ENCODE peak calls at places on chromosomes 4 and X, in six cellular contexts. One of them, this sample, is unnamed.

GRCh38 chrX:39850630-39851152 is 247.1 kb downstream of the BCOR start:
- DNase-seq in fibroblast of mammary gland: peak; percentile 62
- DNase-seq in AG10803: peak; percentile 55
- DNase-seq in heart right ventricle: no peak
- DNase-seq in astrocyte of the spinal cord: peak; percentile 54
- DNase-seq in uterus: no peak
- DNase-seq in this sample: no peak

GRCh38 chr4:147340547-147341225 is 140.2 kb upstream of the EDNRA start:
- DNase-seq in fibroblast of mammary gland: peak; percentile 75
- DNase-seq in AG10803: peak; percentile 42
- DNase-seq in heart right ventricle: no peak
- DNase-seq in astrocyte of the spinal cord: peak; percentile 81
- DNase-seq in uterus: no peak
- DNase-seq in this sample: no peak

GRCh38 chr4:146791439-146791838 is 152.7 kb downstream of the POU4F2 start:
- DNase-seq in fibroblast of mammary gland: no peak
- DNase-seq in AG10803: no peak
- DNase-seq in heart right ventricle: no peak
- DNase-seq in astrocyte of the spinal cord: no peak
- DNase-seq in uterus: no peak
- DNase-seq in this sample: no peak

GRCh38 chr4:99205104-99205979 is 13.7 kb downstream of the ADH6 start:
- DNase-seq in fibroblast of mammary gland: peak; percentile 86
- DNase-seq in AG10803: peak; percentile 78
- DNase-seq in heart right ventricle: no peak
- DNase-seq in astrocyte of the spinal cord: peak; percentile 36
- DNase-seq in uterus: peak; percentile 29
- DNase-seq in this sample: no peak

GRCh38 chrX:17441965-17442364 is 67.0 kb downstream of the NHS start:
- DNase-seq in fibroblast of mammary gland: peak; percentile 78
- DNase-seq in AG10803: peak; percentile 48
- DNase-seq in heart right ventricle: no peak
- DNase-seq in astrocyte of the spinal cord: peak; percentile 22
- DNase-seq in uterus: no peak
- DNase-seq in this sample: no peak

GRCh38 chrX:154039577-154039976 is 19.9 kb upstream of the IRAK1 start:
- DNase-seq in fibroblast of mammary gland: no peak
- DNase-seq in AG10803: no peak
- DNase-seq in heart right ventricle: no peak
- DNase-seq in astrocyte of the spinal cord: no peak
- DNase-seq in uterus: no peak
- DNase-seq in this sample: no peak

GRCh38 chr4:15457401-15458201 is 12.1 kb upstream of the CC2D2A start:
- DNase-seq in fibroblast of mammary gland: peak; percentile 71
- DNase-seq in AG10803: peak; percentile 76
- DNase-seq in heart right ventricle: no peak
- DNase-seq in astrocyte of the spinal cord: peak; percentile 79
- DNase-seq in uterus: no peak
- DNase-seq in this sample: no peak

GRCh38 chr4:18666322-18666721 is 644.8 kb upstream of the LCORL start:
- DNase-seq in fibroblast of mammary gland: no peak
- DNase-seq in AG10803: no peak
- DNase-seq in heart right ventricle: no peak
- DNase-seq in astrocyte of the spinal cord: no peak
- DNase-seq in uterus: no peak
- DNase-seq in this sample: no peak

GRCh38 chr4:139825523-139826014 is 159.9 kb downstream of the MGST2 start:
- DNase-seq in fibroblast of mammary gland: no peak
- DNase-seq in AG10803: no peak
- DNase-seq in heart right ventricle: no peak
- DNase-seq in astrocyte of the spinal cord: no peak
- DNase-seq in uterus: no peak
- DNase-seq in this sample: no peak

GRCh38 chr4:102722740-102723139 is 38.0 kb downstream of the MANBA start:
- DNase-seq in fibroblast of mammary gland: no peak
- DNase-seq in AG10803: no peak
- DNase-seq in heart right ventricle: no peak
- DNase-seq in astrocyte of the spinal cord: no peak
- DNase-seq in uterus: no peak
- DNase-seq in this sample: no peak

GRCh38 chr4:11428161-11428700 is 463 bp downstream of the HS3ST1 start:
- DNase-seq in fibroblast of mammary gland: no peak
- DNase-seq in AG10803: no peak
- DNase-seq in heart right ventricle: no peak
- DNase-seq in astrocyte of the spinal cord: peak; percentile 6
- DNase-seq in uterus: no peak
- DNase-seq in this sample: no peak

GRCh38 chr4:88244821-88245579 is 39.4 kb downstream of the PPM1K start:
- DNase-seq in fibroblast of mammary gland: no peak
- DNase-seq in AG10803: no peak
- DNase-seq in heart right ventricle: peak; percentile 20
- DNase-seq in astrocyte of the spinal cord: no peak
- DNase-seq in uterus: no peak
- DNase-seq in this sample: no peak

GRCh38 chrX:24153175-24153795 is 3.8 kb downstream of the ZFX start:
- DNase-seq in fibroblast of mammary gland: peak; percentile 57
- DNase-seq in AG10803: no peak
- DNase-seq in heart right ventricle: no peak
- DNase-seq in astrocyte of the spinal cord: no peak
- DNase-seq in uterus: no peak
- DNase-seq in this sample: no peak

GRCh38 chrX:20523626-20524312 is 257.1 kb upstream of the RPS6KA3 start:
- DNase-seq in fibroblast of mammary gland: no peak
- DNase-seq in AG10803: no peak
- DNase-seq in heart right ventricle: no peak
- DNase-seq in astrocyte of the spinal cord: no peak
- DNase-seq in uterus: no peak
- DNase-seq in this sample: no peak

GRCh38 chrX:110284159-110284558 is 33.7 kb downstream of the AMMECR1 start:
- DNase-seq in fibroblast of mammary gland: peak; percentile 81
- DNase-seq in AG10803: peak; percentile 92
- DNase-seq in heart right ventricle: no peak
- DNase-seq in astrocyte of the spinal cord: peak; percentile 85
- DNase-seq in uterus: no peak
- DNase-seq in this sample: no peak

GRCh38 chrX:151153086-151153485 is 23.3 kb upstream of the GPR50 start:
- DNase-seq in fibroblast of mammary gland: peak; percentile 42
- DNase-seq in AG10803: peak; percentile 12
- DNase-seq in heart right ventricle: no peak
- DNase-seq in astrocyte of the spinal cord: peak; percentile 24
- DNase-seq in uterus: no peak
- DNase-seq in this sample: no peak

GRCh38 chrX:40145670-40146470 is 48.1 kb upstream of the BCOR start:
- DNase-seq in fibroblast of mammary gland: no peak
- DNase-seq in AG10803: no peak
- DNase-seq in heart right ventricle: no peak
- DNase-seq in astrocyte of the spinal cord: no peak
- DNase-seq in uterus: no peak
- DNase-seq in this sample: no peak

GRCh38 chr4:186904104-186904503 is 180.4 kb upstream of the FAT1 start:
- DNase-seq in fibroblast of mammary gland: peak; percentile 92
- DNase-seq in AG10803: peak; percentile 88
- DNase-seq in heart right ventricle: no peak
- DNase-seq in astrocyte of the spinal cord: peak; percentile 78
- DNase-seq in uterus: no peak
- DNase-seq in this sample: no peak

GRCh38 chrX:155874571-155875244 is 6.4 kb upstream of the VAMP7 start:
- DNase-seq in fibroblast of mammary gland: no peak
- DNase-seq in AG10803: peak; percentile 5
- DNase-seq in heart right ventricle: no peak
- DNase-seq in astrocyte of the spinal cord: no peak
- DNase-seq in uterus: no peak
- DNase-seq in this sample: peak; percentile 33

GRCh38 chr4:163344147-163345050 is 707 bp downstream of the NPY5R start:
- DNase-seq in fibroblast of mammary gland: no peak
- DNase-seq in AG10803: no peak
- DNase-seq in heart right ventricle: peak; percentile 20
- DNase-seq in astrocyte of the spinal cord: peak; percentile 10
- DNase-seq in uterus: peak; percentile 14
- DNase-seq in this sample: peak; percentile 76
- H3K4me3 ChIP-seq in fibroblast of mammary gland: no peak overlapping the region
- H3K4me3 ChIP-seq in AG10803: no peak overlapping the region
- H3K4me3 ChIP-seq in heart right ventricle: peak overlapping the region; percentile 51
- H3K4me3 ChIP-seq in astrocyte of the spinal cord: peak overlapping the region; percentile 38
- H3K4me3 ChIP-seq in uterus: peak overlapping the region; percentile 35
- H3K4me3 ChIP-seq in this sample: peak overlapping the region; percentile 13

GRCh38 chr4:153116101-153116680 is 88.1 kb upstream of the TRIM2 start:
- DNase-seq in fibroblast of mammary gland: no peak
- DNase-seq in AG10803: no peak
- DNase-seq in heart right ventricle: no peak
- DNase-seq in astrocyte of the spinal cord: no peak
- DNase-seq in uterus: no peak
- DNase-seq in this sample: no peak
- H3K4me3 ChIP-seq in fibroblast of mammary gland: peak overlapping the region; percentile 33
- H3K4me3 ChIP-seq in AG10803: peak overlapping the region; percentile 50
- H3K4me3 ChIP-seq in heart right ventricle: peak overlapping the region; percentile 23
- H3K4me3 ChIP-seq in astrocyte of the spinal cord: no peak overlapping the region
- H3K4me3 ChIP-seq in uterus: no peak overlapping the region
- H3K4me3 ChIP-seq in this sample: no peak overlapping the region

DNA sequence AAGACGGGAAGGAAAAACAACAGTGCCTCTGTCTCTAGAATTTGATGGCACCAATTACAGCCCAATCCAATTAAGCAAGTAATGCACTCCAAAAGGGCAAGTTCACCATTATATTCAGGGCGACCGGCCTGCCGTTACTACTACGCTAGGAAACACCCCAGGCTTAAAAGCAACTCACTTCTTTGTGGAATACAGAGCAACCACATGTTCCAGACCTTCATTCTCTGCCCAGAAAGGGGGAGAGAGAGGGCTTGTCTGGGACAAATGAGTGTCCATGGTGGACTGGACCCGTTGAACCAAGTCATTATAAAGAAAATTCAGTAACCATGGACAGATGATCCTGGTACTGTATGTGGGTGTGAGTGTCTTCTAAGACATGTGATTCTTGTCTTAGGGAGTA is 1.6 kb downstream of the KDR start:
- DNase-seq in fibroblast of mammary gland: no peak
- DNase-seq in AG10803: no peak
- DNase-seq in heart right ventricle: no peak
- DNase-seq in astrocyte of the spinal cord: no peak
- DNase-seq in uterus: no peak
- DNase-seq in this sample: no peak
- H3K4me3 ChIP-seq in fibroblast of mammary gland: no peak overlapping the region
- H3K4me3 ChIP-seq in AG10803: no peak overlapping the region
- H3K4me3 ChIP-seq in heart right ventricle: peak overlapping the region; percentile 88
- H3K4me3 ChIP-seq in astrocyte of the spinal cord: no peak overlapping the region
- H3K4me3 ChIP-seq in uterus: peak overlapping the region; percentile 96
- H3K4me3 ChIP-seq in this sample: peak overlapping the region; percentile 3

DNA sequence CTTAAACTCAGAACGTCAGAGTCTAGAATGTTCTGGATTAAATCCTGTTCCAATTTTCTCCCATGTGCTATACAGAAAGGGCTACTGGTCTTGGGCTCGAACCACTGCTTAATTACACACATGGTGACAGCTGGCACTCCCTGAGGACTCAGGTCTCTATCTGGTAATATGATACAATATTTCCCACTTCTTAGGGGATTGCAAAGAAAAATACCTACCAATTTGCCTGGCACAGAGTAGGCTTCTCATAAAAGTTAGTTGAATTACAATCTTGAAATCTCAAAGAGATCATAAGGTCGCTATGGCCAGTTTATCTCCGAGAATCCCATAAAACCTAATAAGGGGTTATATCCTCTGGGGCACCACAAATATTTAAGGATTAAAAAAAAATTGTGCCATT is 8.6 kb downstream of the GPM6B start:
- DNase-seq in fibroblast of mammary gland: no peak
- DNase-seq in AG10803: no peak
- DNase-seq in heart right ventricle: no peak
- DNase-seq in astrocyte of the spinal cord: no peak
- DNase-seq in uterus: no peak
- DNase-seq in this sample: no peak
- H3K4me3 ChIP-seq in fibroblast of mammary gland: no peak overlapping the region
- H3K4me3 ChIP-seq in AG10803: no peak overlapping the region
- H3K4me3 ChIP-seq in heart right ventricle: no peak overlapping the region
- H3K4me3 ChIP-seq in astrocyte of the spinal cord: no peak overlapping the region
- H3K4me3 ChIP-seq in uterus: no peak overlapping the region
- H3K4me3 ChIP-seq in this sample: no peak overlapping the region

GRCh38 chr4:64272432-64272831 is 136.8 kb downstream of the TECRL start:
- DNase-seq in fibroblast of mammary gland: no peak
- DNase-seq in AG10803: no peak
- DNase-seq in heart right ventricle: peak; percentile 18
- DNase-seq in astrocyte of the spinal cord: peak; percentile 0
- DNase-seq in uterus: no peak
- DNase-seq in this sample: no peak

GRCh38 chr4:64266263-64266662 is 143.0 kb downstream of the TECRL start:
- DNase-seq in fibroblast of mammary gland: no peak
- DNase-seq in AG10803: no peak
- DNase-seq in heart right ventricle: no peak
- DNase-seq in astrocyte of the spinal cord: no peak
- DNase-seq in uterus: no peak
- DNase-seq in this sample: no peak

GRCh38 chr4:64271601-64272081 is 137.6 kb downstream of the TECRL start:
- DNase-seq in fibroblast of mammary gland: no peak
- DNase-seq in AG10803: no peak
- DNase-seq in heart right ventricle: peak; percentile 18
- DNase-seq in astrocyte of the spinal cord: no peak
- DNase-seq in uterus: no peak
- DNase-seq in this sample: no peak
- H3K4me3 ChIP-seq in fibroblast of mammary gland: no peak overlapping the region
- H3K4me3 ChIP-seq in AG10803: no peak overlapping the region
- H3K4me3 ChIP-seq in heart right ventricle: peak overlapping the region; percentile 33
- H3K4me3 ChIP-seq in astrocyte of the spinal cord: no peak overlapping the region
- H3K4me3 ChIP-seq in uterus: no peak overlapping the region
- H3K4me3 ChIP-seq in this sample: no peak overlapping the region

This sample was measured in left lung.